ENCODE peak calls at places on chromosomes 4 and X, in nine cellular contexts. Y is heart right ventricle, G is Right ventricle myocardium inferior, S is T-helper 17 cell, R is upper lobe of right lung, J is RWPE2, K is PC-3, I is sciatic nerve, M is left lobe of liver. D is an unnamed sample.

GRCh38 chrX:103510031-103510430 is 9.3 kb downstream of the RAB40A start:
- ATAC-seq in K (no peak), Y (no peak), R (no peak), G (no peak), J (no peak), S (no peak), I (no peak), M (no peak), D (no peak)

GRCh38 chrX:46758163-46758955 is 559 bp downstream of the SLC9A7 start:
- ATAC-seq in I (peak), R (peak), Y (no peak), J (peak), M (peak), G (no peak), S (peak), K (peak), D (peak)

GRCh38 chrX:133983243-133983973 is 2.0 kb downstream of the GPC3 start:
- ATAC-seq in R (no peak), Y (no peak), G (no peak), K (no peak), S (no peak), J (no peak), I (no peak), M (no peak), D (no peak)

GRCh38 chr4:40262079-40262528 is 65.3 kb downstream of the RHOH start:
- ATAC-seq in I (no peak), J (no peak), M (no peak), G (no peak), Y (no peak), K (no peak), R (no peak), S (no peak), D (no peak)

GRCh38 chrX:23012636-23013035 is 12.9 kb downstream of the DDX53 start:
- ATAC-seq in I (no peak), J (no peak), R (no peak), K (no peak), Y (no peak), M (no peak), S (no peak), G (no peak), D (no peak)

GRCh38 chrX:109782994-109783711 is 50.1 kb upstream of the ACSL4 start:
- ATAC-seq in M (no peak), I (no peak), S (no peak), Y (no peak), R (no peak), G (no peak), J (no peak), K (no peak), D (no peak)

GRCh38 chr4:17313194-17313593 is 198.7 kb downstream of the QDPR start:
- ATAC-seq in S (no peak), M (no peak), G (no peak), I (no peak), R (no peak), J (no peak), Y (peak), K (no peak), D (no peak)

GRCh38 chr4:1207603-1208265 is 35.4 kb upstream of the SPON2 start:
- ATAC-seq in R (peak), J (peak), I (peak), M (peak), S (no peak), K (peak), Y (peak), G (peak), D (peak)

GRCh38 chr4:105058177-105058812 is 88.4 kb upstream of the TET2 start:
- ATAC-seq in R (no peak), Y (no peak), J (peak), G (no peak), K (peak), S (no peak), I (no peak), M (no peak), D (no peak)